ENCODE peak calls at places on chromosome 4, in seven cellular contexts. H, S, K, C, O, P and G are unnamed samples. For H3K4me1, the result is how much of the 10 kb centered on the place peaks cover.

GRCh38 chr4:13294961-13295605 is 189.1 kb downstream of the RAB28 start:
- DNase-seq in K (no peak), C (no peak), P (no peak), S (no peak), H (no peak), O (no peak), G (no peak)

GRCh38 chr4:6546091-6546490 is 28.9 kb upstream of the MAN2B2 start:
- DNase-seq in S (no peak), P (no peak), K (no peak), H (no peak), O (no peak), C (no peak), G (no peak)

GRCh38 chr4:138242076-138242829 is at the start of gene SLC7A11:
- DNase-seq in H (peak), P (peak), S (peak), O (peak), K (peak), C (peak), G (peak)

GRCh38 chr4:77104405-77105292 is 28.9 kb upstream of the CCNI start:
- DNase-seq in K (no peak), C (peak), S (peak), P (no peak), H (peak), O (no peak), G (peak)

GRCh38 chr4:85774000-85774399 is 299.1 kb downstream of the ARHGAP24 start:
- DNase-seq in H (no peak), O (no peak), S (no peak), K (peak), P (no peak), C (no peak), G (no peak)

GRCh38 chr4:30882995-30883675 is 163.0 kb downstream of the PCDH7 start:
- DNase-seq in C (no peak), K (no peak), H (no peak), O (no peak), P (no peak), S (no peak), G (no peak)

GRCh38 chr4:76011700-76012387 is 4.5 kb upstream of the CXCL9 start:
- DNase-seq in H (no peak), C (no peak), P (no peak), O (peak), K (peak), S (peak), G (no peak)

GRCh38 chr4:188168621-188169020 is 29.4 kb downstream of the TRIML1 start:
- DNase-seq in C (no peak), S (no peak), O (no peak), H (no peak), K (no peak), P (no peak), G (no peak)

GRCh38 chr4:70954032-70954431 is 39.4 kb upstream of the DCK start:
- DNase-seq in S (no peak), K (no peak), C (no peak), P (no peak), H (no peak), O (no peak), G (no peak)

GRCh38 chr4:141046255-141046654 is 87.0 kb downstream of the RNF150 start:
- DNase-seq in P (no peak), C (no peak), H (no peak), K (no peak), O (no peak), S (no peak), G (no peak)

GRCh38 chr4:74651198-74651597 is 143.1 kb downstream of the BTC start:
- DNase-seq in C (no peak), O (no peak), S (no peak), H (no peak), P (no peak), K (no peak), G (no peak)

GRCh38 chr4:167031534-167032156 is 202.6 kb downstream of the SPOCK3 start:
- DNase-seq in C (no peak), H (no peak), K (no peak), P (no peak), S (no peak), O (no peak), G (no peak)

GRCh38 chr4:126775485-126776106 is 857.2 kb upstream of the INTU start:
- DNase-seq in P (no peak), K (no peak), C (no peak), O (no peak), S (no peak), H (no peak), G (no peak)

GRCh38 chr4:134645778-134646177 is 444.2 kb upstream of the PABPC4L start:
- DNase-seq in O (no peak), C (no peak), K (no peak), H (no peak), S (no peak), P (no peak), G (no peak)

GRCh38 chr4:52265781-52266525 is 214.8 kb downstream of the SPATA18 start:
- DNase-seq in S (no peak), K (peak), O (no peak), C (no peak), H (no peak), P (no peak), G (no peak)

GRCh38 chr4:121582296-121582695 is 114.5 kb downstream of the ANXA5 start:
- DNase-seq in H (no peak), K (no peak), O (no peak), P (no peak), C (no peak), S (no peak), G (no peak)

GRCh38 chr4:1036976-1037810 is 25.8 kb downstream of the FGFRL1 start:
- DNase-seq in C (no peak), P (no peak), H (no peak), S (no peak), K (peak), O (no peak), G (no peak)

GRCh38 chr4:88689877-88690276 is 7.8 kb downstream of the NAP1L5 start:
- DNase-seq in K (no peak), O (no peak), C (no peak), H (no peak), S (no peak), P (no peak), G (no peak)

GRCh38 chr4:138053601-138054322 is 188.4 kb downstream of the SLC7A11 start:
- DNase-seq in P (peak), S (no peak), O (no peak), K (no peak), C (no peak), H (no peak), G (no peak)

GRCh38 chr4:165844151-165844550 is 28.9 kb upstream of the TLL1 start:
- DNase-seq in P (no peak), H (no peak), C (no peak), O (no peak), K (no peak), S (no peak), G (no peak)

GRCh38 chr4:78484574-78484973 is 67.0 kb upstream of the ANXA3 start:
- DNase-seq in O (no peak), K (no peak), S (no peak), H (no peak), C (no peak), P (no peak), G (no peak)

GRCh38 chr4:40722576-40723161 is 27.1 kb upstream of the NSUN7 start:
- DNase-seq in S (peak), H (peak), P (no peak), K (no peak), O (no peak), C (no peak), G (no peak)

GRCh38 chr4:161936625-161937133 is 227.1 kb downstream of the FSTL5 start:
- DNase-seq in H (no peak), S (no peak), O (no peak), C (no peak), K (peak), P (peak), G (peak)

GRCh38 chr4:46404961-46405360 is 15.0 kb upstream of the GABRA2 start:
- DNase-seq in K (peak), S (no peak), H (peak), O (peak), P (no peak), C (no peak), G (no peak)

GRCh38 chr4:123838426-123838825 is 441.8 kb downstream of the SPRY1 start:
- DNase-seq in P (no peak), K (no peak), H (no peak), C (no peak), S (no peak), O (no peak), G (no peak)

GRCh38 chr4:123840232-123840631 is 443.6 kb downstream of the SPRY1 start:
- DNase-seq in K (no peak), S (no peak), O (no peak), P (no peak), C (no peak), H (no peak), G (no peak)

GRCh38 chr4:123835852-123836251 is 439.3 kb downstream of the SPRY1 start:
- DNase-seq in C (no peak), H (no peak), O (no peak), K (no peak), S (no peak), P (no peak), G (no peak)

GRCh38 chr4:123833156-123833555 is 436.6 kb downstream of the SPRY1 start:
- DNase-seq in P (no peak), H (no peak), S (no peak), O (no peak), C (no peak), K (no peak), G (no peak)

GRCh38 chr4:123836919-123837605 is 440.5 kb downstream of the SPRY1 start:
- DNase-seq in S (no peak), K (no peak), C (no peak), O (no peak), P (no peak), H (no peak), G (no peak)
- H3K27ac ChIP-seq in S (no peak), K (no peak), C (peak), O (no peak), P (no peak), H (no peak), G (no peak)

DNA sequence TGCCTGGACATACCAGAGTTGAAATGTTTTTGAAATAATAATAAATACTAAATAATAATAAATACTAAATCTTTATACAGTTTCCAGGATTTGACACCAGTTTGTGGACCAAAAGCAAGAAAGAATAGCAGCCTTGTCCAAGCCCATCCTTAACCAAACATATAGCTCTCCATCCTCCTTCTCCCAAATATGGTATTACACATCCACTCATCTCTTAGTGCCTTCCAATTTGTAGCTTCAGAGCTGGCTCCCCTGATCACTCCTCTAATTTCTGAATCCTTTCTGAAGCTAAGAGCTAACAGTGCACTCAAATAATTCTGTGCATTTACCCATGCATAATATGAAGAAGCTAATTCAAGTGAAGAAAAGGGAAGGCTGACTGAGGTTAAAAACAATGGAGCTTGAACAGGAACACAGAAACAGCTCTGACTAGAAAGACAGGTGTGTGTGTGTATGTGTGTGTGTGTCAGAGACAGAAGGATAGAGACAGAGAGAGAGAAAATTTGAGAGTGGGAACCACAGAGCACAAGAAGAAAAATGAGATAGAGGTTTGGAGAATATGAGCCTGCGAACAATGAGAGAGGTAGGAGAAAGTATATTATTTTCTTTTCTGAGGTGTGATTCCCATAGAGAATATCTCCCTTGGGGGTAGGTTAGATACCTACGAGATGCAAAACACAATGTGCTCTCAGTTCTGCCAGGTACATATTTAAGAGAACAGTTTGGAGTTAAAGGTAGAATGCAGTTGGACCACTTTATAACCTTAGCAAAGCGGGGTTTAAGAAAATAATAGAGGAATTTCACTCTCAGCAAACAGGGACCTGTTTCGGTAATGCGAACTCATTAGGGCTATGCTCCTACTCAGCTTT is 123.5 kb downstream of the CAMK2D start:
- DNase-seq in K (no peak), O (no peak), H (no peak), P (no peak), S (no peak), C (no peak), G (no peak)
- H3K4me1 ChIP-seq in K (under half), O (under half), H (half or more), P (half or more), S (under half), C (under half), G (under half)

DNA sequence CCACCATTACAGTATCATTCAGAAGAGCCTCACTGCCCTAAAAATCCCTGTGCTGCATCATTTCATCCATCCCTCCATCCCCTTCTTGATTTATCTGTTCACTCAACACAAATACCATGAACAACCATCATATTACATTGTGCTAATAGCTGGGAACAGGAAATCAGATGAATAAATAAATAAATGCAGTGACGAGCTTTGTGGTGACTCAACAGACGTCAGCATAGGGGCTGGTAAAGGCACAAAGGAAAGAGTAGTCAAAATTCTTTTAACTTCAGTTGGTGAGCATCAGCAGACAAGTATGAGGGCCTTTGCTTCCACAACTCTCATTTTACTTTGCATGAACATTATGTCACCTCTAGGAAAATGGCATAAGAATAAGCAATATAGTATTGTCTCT is 65.4 kb downstream of the EDNRA start:
- DNase-seq in H (no peak), O (no peak), S (no peak), K (no peak), C (no peak), P (peak), G (no peak)
- H3K27ac ChIP-seq in H (no peak), O (no peak), S (no peak), K (no peak), C (no peak), P (no peak), G (peak)

GRCh38 chr4:186807131-186807530 is 83.5 kb upstream of the FAT1 start:
- DNase-seq in O (no peak), P (no peak), K (no peak), H (no peak), S (no peak), C (no peak), G (no peak)

GRCh38 chr4:186805020-186805820 is 81.6 kb upstream of the FAT1 start:
- DNase-seq in H (no peak), O (no peak), K (no peak), C (no peak), S (no peak), P (no peak), G (no peak)

GRCh38 chr4:186807809-186808634 is 84.4 kb upstream of the FAT1 start:
- DNase-seq in C (no peak), H (no peak), P (no peak), S (no peak), O (no peak), K (no peak), G (no peak)

GRCh38 chr4:186808635-186809018 is 85.0 kb upstream of the FAT1 start:
- DNase-seq in S (no peak), O (no peak), P (no peak), K (no peak), C (no peak), H (no peak), G (peak)

DNA sequence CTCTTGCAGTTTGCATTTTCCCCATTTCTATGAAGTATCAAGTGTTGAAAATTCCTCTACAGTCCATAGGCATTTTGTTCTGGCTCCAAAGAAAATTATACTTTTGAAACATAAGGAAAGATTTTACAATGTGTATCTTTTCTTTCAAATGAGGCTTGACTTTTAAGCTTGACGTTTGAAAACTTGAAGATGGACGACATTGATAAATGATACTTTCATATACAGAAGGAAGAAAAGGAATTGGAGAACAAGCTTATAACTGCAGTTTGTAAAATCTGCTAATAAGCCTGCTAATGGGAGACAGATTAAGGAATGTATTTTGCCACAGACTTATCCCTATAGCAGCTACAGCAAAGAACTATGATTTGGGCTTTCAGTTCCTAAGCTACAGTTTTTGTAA is 83.0 kb upstream of the FAT1 start:
- DNase-seq in C (no peak), P (no peak), K (no peak), H (no peak), O (no peak), S (no peak), G (no peak)
- H3K4me1 ChIP-seq in C (under half), P (under half), K (under half), H (under half), O (under half), S (under half), G (under half)

DNA sequence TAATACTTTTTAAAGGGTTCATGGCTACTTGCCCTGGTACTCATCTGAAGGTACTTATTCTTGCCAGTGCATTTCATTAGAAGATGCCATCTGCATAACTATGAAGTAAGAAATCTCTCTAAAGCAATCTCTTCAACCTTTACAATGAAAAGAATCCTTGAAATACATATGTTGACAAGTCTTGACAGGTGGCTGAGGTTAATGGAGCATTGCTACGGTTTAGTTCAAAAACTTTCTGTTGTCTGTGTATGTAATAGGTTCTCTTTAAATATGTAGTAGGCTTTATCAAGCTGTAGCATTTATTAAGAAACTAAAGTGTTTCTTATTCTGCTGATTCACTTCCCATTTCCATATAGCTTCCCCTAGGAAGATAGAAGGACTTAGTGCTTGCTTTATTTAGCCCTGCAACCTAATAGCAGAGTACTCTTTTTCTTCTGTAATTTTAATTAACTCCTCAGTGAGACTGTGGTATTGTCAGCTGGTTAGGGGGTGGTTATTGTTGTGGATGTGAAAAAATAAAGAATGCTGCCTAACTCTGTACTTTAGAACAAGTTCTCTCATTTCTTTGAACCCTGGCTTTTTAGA is 39.3 kb downstream of the SLAIN2 start:
- DNase-seq in S (no peak), K (no peak), C (no peak), H (no peak), O (no peak), P (no peak), G (no peak)
- H3K27ac ChIP-seq in S (no peak), K (peak), C (no peak), H (no peak), O (peak), P (no peak), G (peak)